ENCODE peak calls at places on chromosomes 11 and 22, in eight cellular contexts. W is dorsolateral prefrontal cortex, X is NCI-H1694 treated with DMSO at 0.1 percent for 48 hours, E is HS-27A, C is NCI-H2029, Y is testis, D is endodermal cell, K is SW 1271. M is an unnamed sample.

GRCh38 chr11:114168691-114169090 is 109.2 kb downstream of the ZBTB16 start:
- DNase-seq in K (no peak), D (no peak), E (no peak), Y (no peak), C (peak), X (no peak), W (no peak), M (no peak)

GRCh38 chr11:129278586-129279319 is 86.6 kb upstream of the ARHGAP32 start:
- DNase-seq in K (no peak), X (no peak), W (no peak), C (no peak), D (peak), E (no peak), Y (no peak), M (no peak)

GRCh38 chr22:29344137-29344536 is 28.6 kb upstream of the RASL10A start:
- DNase-seq in D (no peak), X (peak), E (no peak), K (peak), C (peak), Y (no peak), W (peak), M (peak)

GRCh38 chr22:31243339-31244043 is 31.4 kb downstream of the LIMK2 start:
- DNase-seq in W (no peak), X (no peak), Y (no peak), D (no peak), E (no peak), C (no peak), K (no peak), M (no peak)

GRCh38 chr11:119712459-119713360 is 16.3 kb downstream of the NECTIN1 start:
- DNase-seq in K (no peak), W (no peak), C (no peak), E (no peak), D (no peak), Y (no peak), X (no peak), M (no peak)

GRCh38 chr11:73716153-73717056 is 44.5 kb downstream of the RAB6A start:
- DNase-seq in C (no peak), E (no peak), X (no peak), W (no peak), D (no peak), Y (no peak), K (no peak), M (no peak)

GRCh38 chr22:36433318-36434231 is 45.8 kb upstream of the MYH9 start:
- DNase-seq in D (peak), W (no peak), Y (no peak), E (no peak), C (peak), K (no peak), X (no peak), M (no peak)

GRCh38 chr11:128757886-128758612 is 64.2 kb downstream of the FLI1 start:
- DNase-seq in D (no peak), K (no peak), C (no peak), Y (no peak), W (no peak), X (no peak), E (no peak), M (no peak)

GRCh38 chr11:121589946-121590537 is 137.3 kb upstream of the SORL1-AS1 start:
- DNase-seq in C (no peak), E (no peak), D (no peak), W (no peak), K (no peak), Y (no peak), X (no peak), M (no peak)

GRCh38 chr11:9037046-9037780 is 33.4 kb upstream of the NRIP3 start:
- DNase-seq in K (no peak), E (no peak), D (no peak), X (no peak), W (no peak), C (no peak), Y (no peak), M (no peak)

GRCh38 chr11:115279831-115280761 is 224.1 kb downstream of the CADM1 start:
- DNase-seq in X (no peak), E (no peak), W (no peak), C (no peak), K (no peak), Y (peak), D (no peak), M (no peak)

GRCh38 chr11:1827095-1827797 is 7.5 kb upstream of the SYT8 start:
- DNase-seq in W (peak), Y (peak), K (peak), D (no peak), E (peak), C (peak), X (peak), M (no peak)

GRCh38 chr11:131169057-131169456 is 201.4 kb upstream of the NTM start:
- DNase-seq in D (no peak), W (no peak), E (no peak), Y (no peak), K (no peak), C (no peak), X (no peak), M (no peak)

GRCh38 chr22:31162015-31162765 is 2.2 kb downstream of the RNF185 start:
- DNase-seq in D (no peak), E (no peak), K (no peak), W (no peak), C (no peak), X (no peak), Y (no peak), M (no peak)

GRCh38 chr11:117684731-117685130 is 112.3 kb downstream of the DSCAML1 start:
- DNase-seq in D (no peak), X (no peak), C (no peak), W (no peak), K (no peak), E (no peak), Y (no peak), M (no peak)

GRCh38 chr11:2791521-2792375 is 92.0 kb upstream of the KCNQ1OT1 start:
- DNase-seq in W (peak), D (peak), E (no peak), Y (no peak), K (no peak), X (no peak), C (peak), M (no peak)

GRCh38 chr11:33567004-33567403 is 133.6 kb downstream of the C11orf91 start:
- DNase-seq in C (no peak), D (no peak), K (no peak), X (no peak), Y (no peak), W (no peak), E (no peak), M (no peak)

GRCh38 chr11:74288161-74288560 is 23.3 kb downstream of the P4HA3 start:
- DNase-seq in Y (no peak), E (peak), D (no peak), C (no peak), X (no peak), K (peak), W (no peak), M (peak)

GRCh38 chr22:31496007-31496734 is at the start of gene SFI1:
- DNase-seq in C (peak), D (peak), W (peak), Y (peak), X (peak), E (peak), K (peak), M (peak)

GRCh38 chr11:133153031-133153430 is 379.3 kb downstream of the OPCML start:
- DNase-seq in E (no peak), W (peak), K (no peak), D (peak), C (no peak), X (no peak), Y (peak), M (no peak)

M was measured in Panc1.